ENCODE peak calls at places on chromosomes 2 and 18, in six cellular contexts. G is stomach, K is fibroblast of mammary gland, J is cardiac fibroblast, R is SK-N-SH, Q is GM12865. I is an unnamed sample.

GRCh38 chr2:218644721-218645120 is 14.7 kb downstream of the ZNF142 start:
- DNase-seq in G (no peak), K (no peak), J (no peak), R (no peak), Q (no peak), I (no peak)

GRCh38 chr18:48138211-48138610 is 207.8 kb upstream of the SMAD2 start:
- DNase-seq in G (no peak), K (no peak), J (no peak), R (no peak), Q (no peak), I (no peak)

GRCh38 chr18:67302043-67302442 is 214.5 kb downstream of the DSEL start:
- DNase-seq in G (no peak), K (peak; percentile 53), J (peak; percentile 20), R (no peak), Q (no peak), I (no peak)

GRCh38 chr2:165474621-165475269 is 5.2 kb downstream of the CSRNP3 start:
- DNase-seq in G (no peak), K (no peak), J (no peak), R (no peak), Q (no peak), I (no peak)

GRCh38 chr2:150134223-150134858 is 353.1 kb downstream of the RND3 start:
- DNase-seq in G (no peak), K (peak; percentile 67), J (peak; percentile 22), R (no peak), Q (no peak), I (no peak)

GRCh38 chr2:158990397-158991209 is 22.2 kb downstream of the TANC1 start:
- DNase-seq in G (no peak), K (peak; percentile 94), J (peak; percentile 85), R (no peak), Q (no peak), I (no peak)

GRCh38 chr18:59047321-59047991 is 92.2 kb upstream of the SEC11C start:
- DNase-seq in G (no peak), K (no peak), J (no peak), R (no peak), Q (no peak), I (no peak)

GRCh38 chr18:9422816-9423519 is 52.3 kb upstream of the RALBP1 start:
- DNase-seq in G (peak; percentile 46), K (no peak), J (no peak), R (no peak), Q (no peak), I (peak; percentile 36)

GRCh38 chr2:72040629-72041403 is 106.8 kb downstream of the CYP26B1 start:
- DNase-seq in G (no peak), K (no peak), J (peak; percentile 10), R (no peak), Q (no peak), I (no peak)

GRCh38 chr18:24875761-24876160 is 415.3 kb downstream of the HRH4 start:
- DNase-seq in G (no peak), K (no peak), J (no peak), R (no peak), Q (no peak), I (no peak)

GRCh38 chr2:188181035-188181434 is 110.6 kb upstream of the GULP1 start:
- DNase-seq in G (no peak), K (no peak), J (peak; percentile 10), R (no peak), Q (no peak), I (no peak)

GRCh38 chr2:72896446-72896845 is 9.2 kb downstream of the SPR start:
- DNase-seq in G (no peak), K (no peak), J (peak; percentile 56), R (no peak), Q (no peak), I (no peak)

GRCh38 chr2:46284260-46284659 is 12.9 kb upstream of the EPAS1 start:
- DNase-seq in G (no peak), K (no peak), J (no peak), R (no peak), Q (no peak), I (no peak)

GRCh38 chr18:10413722-10414121 is 40.7 kb upstream of the APCDD1 start:
- DNase-seq in G (no peak), K (no peak), J (no peak), R (no peak), Q (no peak), I (no peak)

GRCh38 chr2:230816735-230817134 is 48.0 kb upstream of the ITM2C start:
- DNase-seq in G (peak; percentile 77), K (no peak), J (no peak), R (no peak), Q (no peak), I (no peak)

GRCh38 chr2:230956827-230957755 is 32.0 kb upstream of the GPR55 start:
- DNase-seq in G (peak; percentile 46), K (peak; percentile 69), J (peak; percentile 18), R (peak; percentile 84), Q (peak; percentile 96), I (no peak)

DNA sequence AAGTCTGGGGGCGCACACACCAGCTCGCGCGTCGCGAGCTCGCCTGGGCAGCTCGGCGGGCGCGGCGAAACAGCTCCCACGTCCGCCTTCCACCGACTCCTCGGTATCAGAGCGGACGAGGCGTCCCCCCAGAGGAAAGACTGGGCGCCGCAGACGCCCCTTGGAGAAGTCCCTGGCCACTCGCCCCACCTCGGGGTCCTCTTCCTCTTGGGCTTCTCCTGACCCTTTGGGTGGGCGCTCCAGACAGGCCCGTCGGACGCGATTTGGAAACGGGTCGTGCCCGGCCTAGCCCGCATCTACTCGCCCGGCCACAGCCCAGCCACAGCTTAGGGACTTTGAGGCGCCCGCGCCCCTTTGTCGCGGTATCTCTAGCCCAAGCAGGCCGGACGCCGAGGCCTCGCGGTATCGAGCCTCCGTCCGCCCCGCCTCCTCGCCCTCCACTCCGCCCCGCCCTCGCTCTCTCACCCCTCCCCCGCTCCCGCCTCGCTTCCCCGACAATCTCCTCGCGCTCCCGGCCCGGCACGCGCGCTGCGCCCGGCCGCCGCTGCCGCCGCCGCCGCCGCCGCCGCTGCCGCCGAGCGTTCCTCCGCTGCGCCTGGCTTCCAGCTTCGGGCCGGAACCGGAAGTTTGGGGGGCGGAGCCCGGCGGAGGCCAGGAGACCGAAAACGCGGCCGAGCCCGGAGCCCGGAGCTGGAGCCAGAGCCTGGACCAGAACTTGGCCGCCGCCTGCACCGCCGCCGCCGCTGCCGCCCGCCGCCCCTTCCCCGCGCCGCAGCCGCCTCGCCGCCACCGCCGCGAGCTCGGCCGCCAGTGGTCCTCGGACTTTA is 752 bp upstream of the ACVR2A start:
- DNase-seq in G (peak; percentile 93), K (peak; percentile 83), J (peak; percentile 93), R (peak; percentile 95), Q (peak; percentile 92), I (peak; percentile 96)
- TF ChIP-seq CTCF in G (no peak), K (no peak), J (peak; percentile 19), R (peak; percentile 35), Q (no peak), I (peak; percentile 55)

DNA sequence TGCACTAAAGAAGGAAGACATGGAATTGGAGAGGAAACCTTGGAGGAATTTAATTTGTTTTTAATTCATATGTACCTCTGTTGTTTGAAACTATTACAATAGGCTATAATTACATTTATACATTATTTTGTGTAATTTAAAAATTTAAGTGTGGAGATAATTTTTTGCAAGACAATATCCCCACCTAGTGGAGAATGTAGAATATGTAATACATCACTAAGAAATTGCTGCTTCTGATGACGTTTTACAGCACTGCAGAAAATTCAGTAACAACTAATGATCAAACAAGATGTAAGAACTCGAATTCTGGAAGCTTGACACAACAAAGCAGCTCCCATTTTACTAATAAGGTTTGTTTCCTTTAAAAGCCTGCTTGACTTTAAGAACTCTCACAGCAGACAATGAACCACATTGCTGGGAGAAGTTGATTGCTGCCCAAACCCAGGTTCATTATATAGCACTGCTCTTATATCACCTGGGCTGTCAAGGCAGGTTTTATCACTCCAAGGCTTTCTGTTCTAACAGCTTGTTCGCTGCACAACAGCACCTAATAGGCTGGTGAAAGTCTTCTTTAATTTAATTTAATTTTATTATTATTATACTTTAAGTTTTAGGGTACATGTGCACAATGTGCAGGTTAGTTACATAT is 53.4 kb downstream of the THADA start:
- DNase-seq in G (no peak), K (peak; percentile 77), J (peak; percentile 73), R (peak; percentile 52), Q (peak; percentile 38), I (no peak)
- TF ChIP-seq CTCF in G (peak; percentile 59), K (peak; percentile 45), J (peak; percentile 39), R (peak; percentile 78), Q (peak; percentile 30), I (peak; percentile 83)

DNA sequence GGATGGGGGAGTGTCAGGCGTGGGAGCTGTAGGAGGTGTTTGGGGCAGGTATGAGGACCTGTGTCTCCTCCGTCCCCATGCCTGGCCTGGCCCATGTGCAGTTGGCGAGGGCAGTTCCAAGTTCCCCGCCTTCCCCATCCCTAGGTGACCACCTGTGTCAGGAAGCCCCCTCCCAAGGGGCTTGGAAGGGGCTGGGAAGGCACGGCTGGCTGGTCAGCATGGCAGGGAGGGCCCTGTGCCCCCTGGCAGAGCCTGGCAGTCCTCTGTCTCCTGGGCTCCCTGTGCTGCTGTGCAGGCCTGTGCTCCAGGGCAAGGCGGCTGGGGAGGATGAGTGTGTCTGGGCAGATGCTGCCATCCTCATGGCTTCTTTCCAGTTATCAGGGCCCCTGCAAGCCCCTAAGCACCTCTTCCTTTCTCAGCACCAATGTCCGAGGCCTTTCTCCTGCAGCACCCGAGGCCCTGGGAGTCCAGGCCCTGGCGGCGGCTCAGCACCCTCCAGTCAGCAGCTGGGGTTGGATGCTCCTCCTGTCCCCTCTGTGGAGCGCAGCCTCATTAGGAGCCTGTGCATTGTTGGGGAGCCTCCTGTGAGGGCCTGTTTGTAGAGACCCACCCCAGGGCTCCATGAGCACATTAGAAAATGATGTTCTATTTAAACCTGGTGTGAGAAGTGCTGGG is 101.7 kb downstream of the FAM210A start:
- DNase-seq in G (no peak), K (no peak), J (no peak), R (no peak), Q (no peak), I (no peak)
- TF ChIP-seq CTCF in G (no peak), K (no peak), J (no peak), R (no peak), Q (no peak), I (no peak)

GRCh38 chr2:12416600-12416999 is 300.1 kb upstream of the TRIB2 start:
- DNase-seq in G (peak; percentile 59), K (peak; percentile 75), J (peak; percentile 42), R (no peak), Q (peak; percentile 68), I (no peak)
- TF ChIP-seq CTCF in G (peak; percentile 33), K (peak; percentile 71), J (peak; percentile 55), R (peak; percentile 55), Q (peak; percentile 24), I (peak; percentile 54)

GRCh38 chr18:56086176-56086575 is 498.2 kb upstream of the TCF4 start:
- DNase-seq in G (no peak), K (peak; percentile 38), J (no peak), R (no peak), Q (no peak), I (no peak)

GRCh38 chr18:56086786-56087185 is 498.8 kb upstream of the TCF4 start:
- DNase-seq in G (no peak), K (no peak), J (no peak), R (no peak), Q (peak; percentile 10), I (no peak)

GRCh38 chr18:56085561-56085960 is 497.6 kb upstream of the TCF4 start:
- DNase-seq in G (no peak), K (peak; percentile 96), J (peak; percentile 94), R (no peak), Q (no peak), I (no peak)

GRCh38 chr18:56083889-56084288 is 495.9 kb upstream of the TCF4 start:
- DNase-seq in G (no peak), K (no peak), J (no peak), R (no peak), Q (no peak), I (no peak)

GRCh38 chr18:56083097-56083865 is 495.3 kb upstream of the TCF4 start:
- DNase-seq in G (no peak), K (peak; percentile 68), J (peak; percentile 90), R (peak; percentile 30), Q (no peak), I (no peak)
- TF ChIP-seq CTCF in G (no peak), K (peak; percentile 23), J (peak; percentile 41), R (peak; percentile 50), Q (no peak), I (no peak)